ENCODE peak calls at places on chromosomes 11 and 22, in six cellular contexts. T is ovary; A is neuronal stem cell; G is cardiac muscle cell; U is IMR-90; E is CD8-positive, alpha-beta T cell. H is an unnamed sample.

GRCh38 chr22:45885941-45886395 is 91.0 kb downstream of the WNT7B start:
- DNase-seq in E (no peak), U (no peak), G (no peak), T (peak; percentile 10), A (no peak), H (no peak)

GRCh38 chr11:38013157-38013556 is 1415.1 kb upstream of the RAG2 start:
- DNase-seq in A (no peak), G (no peak), T (no peak), U (no peak), E (no peak), H (no peak)

GRCh38 chr11:2673250-2673610 is 26.6 kb downstream of the KCNQ1OT1 start:
- DNase-seq in T (no peak), A (no peak), U (no peak), E (no peak), G (no peak), H (no peak)

GRCh38 chr11:118321386-118322082 is 17.0 kb downstream of the CD3E start:
- DNase-seq in U (no peak), E (no peak), A (no peak), G (no peak), T (no peak), H (no peak)

GRCh38 chr11:16167706-16168487 is 188.4 kb downstream of the SOX6 start:
- DNase-seq in A (no peak), U (peak; percentile 39), E (no peak), G (no peak), T (no peak), H (no peak)

GRCh38 chr11:114705280-114706024 is 27.1 kb downstream of the NXPE2 start:
- DNase-seq in T (no peak), A (no peak), E (no peak), G (no peak), U (no peak), H (no peak)

GRCh38 chr11:116185551-116185950 is 587.2 kb downstream of the BUD13 start:
- DNase-seq in E (no peak), T (no peak), A (no peak), G (no peak), U (no peak), H (no peak)

GRCh38 chr22:28029962-28030361 is 110.9 kb upstream of the PITPNB start:
- DNase-seq in U (no peak), T (no peak), G (no peak), E (no peak), A (no peak), H (no peak)

GRCh38 chr11:22044126-22044525 is 148.8 kb upstream of the ANO5 start:
- DNase-seq in T (no peak), G (no peak), E (no peak), U (no peak), A (no peak), H (no peak)

DNA sequence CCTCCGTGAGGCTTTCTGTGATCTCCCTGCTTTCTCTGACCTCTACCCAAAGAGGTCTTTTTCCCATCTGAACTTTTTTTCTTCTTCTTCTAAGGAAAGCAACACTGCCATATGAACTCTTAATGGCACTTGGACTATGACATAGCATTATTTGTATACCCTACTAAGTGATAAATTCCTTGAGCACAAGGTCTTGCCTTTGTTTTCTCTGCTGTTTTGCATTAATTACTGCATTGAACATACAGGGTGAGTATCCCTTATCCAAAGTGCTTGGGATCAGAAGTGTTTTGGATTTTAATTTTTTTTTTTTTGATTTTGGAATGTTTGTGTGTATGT is 48.8 kb downstream of the BID start:
- DNase-seq in E (no peak), A (no peak), G (no peak), T (no peak), U (no peak), H (no peak)
- H3K27ac ChIP-seq in E (no peak overlapping the region), A (no peak overlapping the region), G (peak overlapping the region; percentile 90), T (no peak overlapping the region), U (peak overlapping the region; percentile 80), H (no peak overlapping the region)

GRCh38 chr11:63889344-63889743 is 27.6 kb downstream of the RCOR2 start:
- DNase-seq in T (no peak), G (no peak), U (no peak), A (no peak), E (no peak), H (peak; percentile 48)
- H3K27ac ChIP-seq in T (no peak overlapping the region), G (peak overlapping the region; percentile 84), U (no peak overlapping the region), A (no peak overlapping the region), E (peak overlapping the region; percentile 47), H (peak overlapping the region; percentile 99)

DNA sequence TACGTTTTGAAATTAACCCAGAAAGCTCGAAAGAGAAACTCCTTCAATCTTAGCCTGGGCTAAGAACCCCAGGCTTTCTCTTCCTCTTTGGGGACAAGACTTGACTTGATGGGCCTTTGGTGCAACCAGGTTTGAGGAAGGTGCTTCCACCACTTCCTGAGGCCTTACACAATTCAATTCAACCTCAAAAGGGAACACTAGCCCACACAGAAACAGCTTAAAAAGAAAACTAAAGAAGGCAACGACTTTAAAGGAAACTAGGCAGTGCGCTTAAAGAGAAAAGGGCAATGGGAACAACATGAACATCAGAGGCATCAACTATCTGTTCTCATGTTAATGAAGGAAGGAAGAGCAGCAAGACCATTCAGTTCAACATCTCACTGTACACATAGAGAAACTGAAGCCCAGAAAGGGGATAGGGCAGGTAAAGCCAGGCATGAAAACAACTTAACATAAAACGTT is 24.8 kb downstream of the PAK1 start:
- DNase-seq in A (no peak), U (no peak), G (no peak), E (no peak), T (no peak), H (no peak)
- H3K27ac ChIP-seq in A (no peak overlapping the region), U (no peak overlapping the region), G (no peak overlapping the region), E (no peak overlapping the region), T (no peak overlapping the region), H (no peak overlapping the region)

GRCh38 chr11:102319544-102319943 is 2.3 kb downstream of the BIRC3 start:
- DNase-seq in G (no peak), A (no peak), E (no peak), U (no peak), T (no peak), H (no peak)
- H3K27ac ChIP-seq in G (no peak overlapping the region), A (no peak overlapping the region), E (peak overlapping the region; percentile 1), U (no peak overlapping the region), T (no peak overlapping the region), H (no peak overlapping the region)

DNA sequence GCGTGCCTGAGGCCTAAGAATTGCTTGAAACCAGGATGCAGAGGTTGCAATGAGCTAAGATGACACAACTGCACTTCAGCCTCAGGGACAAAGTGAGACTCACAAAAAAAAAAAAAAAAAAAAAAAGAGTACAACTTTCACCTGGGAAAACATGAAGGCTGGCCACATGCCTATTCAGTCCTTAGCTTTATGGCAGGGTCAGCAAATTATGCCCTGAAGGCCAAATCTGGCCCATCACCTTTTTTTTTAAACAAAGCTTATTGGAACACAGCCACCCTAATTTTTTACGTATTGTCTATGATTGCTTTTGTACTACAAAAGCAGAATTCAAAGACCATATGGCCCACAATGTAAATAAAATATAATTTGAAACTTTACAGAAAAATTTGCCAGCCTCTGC is 8.2 kb downstream of the FSHB start:
- DNase-seq in T (no peak), U (no peak), G (no peak), A (no peak), E (no peak), H (no peak)
- H3K27ac ChIP-seq in T (no peak overlapping the region), U (no peak overlapping the region), G (no peak overlapping the region), A (no peak overlapping the region), E (no peak overlapping the region), H (no peak overlapping the region)

GRCh38 chr22:41528938-41529561 is 15.2 kb downstream of the POLR3H start:
- DNase-seq in U (no peak), T (no peak), E (no peak), G (no peak), A (no peak), H (no peak)

GRCh38 chr22:41531422-41531727 is 12.9 kb downstream of the POLR3H start:
- DNase-seq in T (no peak), A (no peak), E (no peak), G (no peak), U (no peak), H (no peak)

GRCh38 chr22:41532908-41533825 is 11.1 kb downstream of the POLR3H start:
- DNase-seq in U (peak; percentile 58), G (peak; percentile 90), A (peak; percentile 70), E (peak; percentile 50), T (peak; percentile 84), H (no peak)

GRCh38 chr22:41531736-41532477 is 12.4 kb downstream of the POLR3H start:
- DNase-seq in E (no peak), A (no peak), T (no peak), G (no peak), U (no peak), H (no peak)

DNA sequence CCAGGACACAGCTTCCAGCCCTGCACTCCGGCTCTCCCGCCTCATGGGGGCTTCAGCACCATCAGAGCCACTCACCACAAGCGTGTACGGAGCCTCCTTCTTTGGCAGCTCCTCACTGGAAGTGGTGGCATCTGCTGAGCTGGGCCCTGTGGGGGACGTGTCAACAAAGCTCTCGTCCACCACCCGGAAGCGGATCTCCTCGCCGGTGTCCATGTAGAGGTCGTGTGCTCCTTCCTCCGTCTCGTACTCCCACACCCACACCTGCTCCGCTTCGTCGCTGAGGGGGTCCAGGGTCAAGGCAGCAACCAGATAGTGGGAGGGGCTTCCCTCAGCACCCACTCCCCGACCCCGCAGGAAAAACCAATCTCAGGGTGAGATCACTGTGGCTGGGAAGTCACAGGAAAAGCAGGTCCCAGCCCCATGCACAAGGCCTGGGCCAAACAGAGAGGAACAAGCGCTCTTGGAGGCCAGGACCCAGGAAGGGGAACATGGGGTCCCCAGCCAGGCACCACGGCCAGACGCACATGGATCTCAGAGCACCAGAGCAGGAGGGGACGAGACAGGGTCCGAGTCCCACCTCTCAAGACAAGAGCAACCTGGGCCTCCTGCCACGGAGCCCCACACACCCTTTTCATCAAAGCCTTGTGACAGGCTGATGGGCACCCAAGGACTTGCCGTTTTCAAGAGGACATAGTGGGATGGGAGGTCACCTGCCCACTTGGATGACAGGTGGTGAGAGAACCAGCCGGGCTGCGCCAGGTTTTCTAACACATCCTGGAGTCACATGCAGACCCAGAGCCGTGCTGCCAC is 13.5 kb downstream of the POLR3H start:
- DNase-seq in T (no peak), A (no peak), U (no peak), G (no peak), E (no peak), H (no peak)
- H3K27ac ChIP-seq in T (no peak overlapping the region), A (no peak overlapping the region), U (no peak overlapping the region), G (peak overlapping the region; percentile 68), E (no peak overlapping the region), H (no peak overlapping the region)

GRCh38 chr11:62599069-62599696 is 2.5 kb downstream of the MTA2 start:
- DNase-seq in T (peak; percentile 96), G (peak; percentile 97), U (peak; percentile 99), A (peak; percentile 59), E (peak; percentile 94), H (peak; percentile 91)

GRCh38 chr11:62600367-62601113 is 1.1 kb downstream of the MTA2 start:
- DNase-seq in A (no peak), U (no peak), T (no peak), G (no peak), E (no peak), H (no peak)

GRCh38 chr11:62601114-62601363 is 626 bp downstream of the MTA2 start:
- DNase-seq in T (no peak), A (no peak), E (no peak), G (no peak), U (no peak), H (no peak)

GRCh38 chr11:62601364-62602140 is at the start of gene MTA2:
- DNase-seq in E (peak; percentile 99), U (peak; percentile 97), G (peak; percentile 99), T (peak; percentile 99), A (peak; percentile 99), H (peak; percentile 90)

GRCh38 chr11:62599909-62600308 is 1.8 kb downstream of the MTA2 start:
- DNase-seq in A (no peak), E (no peak), T (no peak), U (no peak), G (no peak), H (peak; percentile 90)
- H3K27ac ChIP-seq in A (no peak overlapping the region), E (peak overlapping the region; percentile 83), T (no peak overlapping the region), U (peak overlapping the region; percentile 76), G (peak overlapping the region; percentile 90), H (peak overlapping the region; percentile 94)

GRCh38 chr22:44185237-44186120 is 4.8 kb downstream of the PARVG start:
- DNase-seq in T (no peak), G (no peak), A (no peak), U (no peak), E (no peak), H (no peak)
- H3K27ac ChIP-seq in T (no peak overlapping the region), G (no peak overlapping the region), A (no peak overlapping the region), U (no peak overlapping the region), E (no peak overlapping the region), H (no peak overlapping the region)

H was measured in epithelial cell of prostate.